ENCODE peak calls at places on chromosomes 2 and 18, in six cellular contexts. One of them, this sample, is unnamed.

GRCh38 chr2:237371856-237372255 is 42.1 kb downstream of the COL6A3 start:
- DNase-seq in A549: no peak
- DNase-seq in K562: no peak
- DNase-seq in HepG2: no peak
- DNase-seq in GM12878: no peak
- DNase-seq in endothelial cell of umbilical vein: no peak
- DNase-seq in this sample: no peak

GRCh38 chr2:177599072-177599688 is 206.6 kb downstream of the AGPS start:
- DNase-seq in A549: no peak
- DNase-seq in K562: no peak
- DNase-seq in HepG2: peak
- DNase-seq in GM12878: no peak
- DNase-seq in endothelial cell of umbilical vein: peak
- DNase-seq in this sample: no peak

GRCh38 chr18:44128365-44128764 is 552.3 kb upstream of the SETBP1 start:
- DNase-seq in A549: no peak
- DNase-seq in K562: no peak
- DNase-seq in HepG2: no peak
- DNase-seq in GM12878: no peak
- DNase-seq in endothelial cell of umbilical vein: peak
- DNase-seq in this sample: no peak

GRCh38 chr2:20050712-20051517 is 513 bp downstream of the LAPTM4A start:
- DNase-seq in A549: peak
- DNase-seq in K562: peak
- DNase-seq in HepG2: peak
- DNase-seq in GM12878: no peak
- DNase-seq in endothelial cell of umbilical vein: peak
- DNase-seq in this sample: peak

GRCh38 chr2:10269291-10269690 is 33.4 kb upstream of the HPCAL1 start:
- DNase-seq in A549: no peak
- DNase-seq in K562: no peak
- DNase-seq in HepG2: no peak
- DNase-seq in GM12878: no peak
- DNase-seq in endothelial cell of umbilical vein: no peak
- DNase-seq in this sample: no peak

GRCh38 chr2:164979113-164979512 is 23.8 kb upstream of the SLC38A11 start:
- DNase-seq in A549: no peak
- DNase-seq in K562: no peak
- DNase-seq in HepG2: no peak
- DNase-seq in GM12878: no peak
- DNase-seq in endothelial cell of umbilical vein: no peak
- DNase-seq in this sample: no peak

GRCh38 chr2:233422050-233422639 is 67.9 kb downstream of the DGKD start:
- DNase-seq in A549: peak
- DNase-seq in K562: no peak
- DNase-seq in HepG2: no peak
- DNase-seq in GM12878: peak
- DNase-seq in endothelial cell of umbilical vein: no peak
- DNase-seq in this sample: no peak

GRCh38 chr2:73859721-73860586 is 31.2 kb downstream of the STAMBP start:
- DNase-seq in A549: peak
- DNase-seq in K562: peak
- DNase-seq in HepG2: peak
- DNase-seq in GM12878: no peak
- DNase-seq in endothelial cell of umbilical vein: peak
- DNase-seq in this sample: peak

GRCh38 chr2:78710632-78711375 is 314.7 kb upstream of the REG3G start:
- DNase-seq in A549: no peak
- DNase-seq in K562: no peak
- DNase-seq in HepG2: no peak
- DNase-seq in GM12878: no peak
- DNase-seq in endothelial cell of umbilical vein: no peak
- DNase-seq in this sample: no peak

GRCh38 chr2:182247831-182248230 is 179.0 kb downstream of the PDE1A start:
- DNase-seq in A549: no peak
- DNase-seq in K562: no peak
- DNase-seq in HepG2: no peak
- DNase-seq in GM12878: no peak
- DNase-seq in endothelial cell of umbilical vein: no peak
- DNase-seq in this sample: no peak

GRCh38 chr2:65265090-65266045 is 37.7 kb downstream of the ACTR2 start:
- DNase-seq in A549: peak
- DNase-seq in K562: peak
- DNase-seq in HepG2: peak
- DNase-seq in GM12878: peak
- DNase-seq in endothelial cell of umbilical vein: peak
- DNase-seq in this sample: peak

GRCh38 chr2:170815311-170815710 is 1.4 kb upstream of the GAD1 start:
- DNase-seq in A549: no peak
- DNase-seq in K562: no peak
- DNase-seq in HepG2: no peak
- DNase-seq in GM12878: no peak
- DNase-seq in endothelial cell of umbilical vein: no peak
- DNase-seq in this sample: no peak

GRCh38 chr2:20015482-20016083 is 3.1 kb upstream of the MATN3 start:
- DNase-seq in A549: peak
- DNase-seq in K562: peak
- DNase-seq in HepG2: peak
- DNase-seq in GM12878: peak
- DNase-seq in endothelial cell of umbilical vein: peak
- DNase-seq in this sample: peak

GRCh38 chr2:48328159-48328816 is 201.7 kb upstream of the STON1 start:
- DNase-seq in A549: no peak
- DNase-seq in K562: no peak
- DNase-seq in HepG2: no peak
- DNase-seq in GM12878: no peak
- DNase-seq in endothelial cell of umbilical vein: no peak
- DNase-seq in this sample: no peak

GRCh38 chr2:232787806-232788205 is 11.4 kb upstream of the KCNJ13 start:
- DNase-seq in A549: no peak
- DNase-seq in K562: no peak
- DNase-seq in HepG2: no peak
- DNase-seq in GM12878: no peak
- DNase-seq in endothelial cell of umbilical vein: no peak
- DNase-seq in this sample: no peak

DNA sequence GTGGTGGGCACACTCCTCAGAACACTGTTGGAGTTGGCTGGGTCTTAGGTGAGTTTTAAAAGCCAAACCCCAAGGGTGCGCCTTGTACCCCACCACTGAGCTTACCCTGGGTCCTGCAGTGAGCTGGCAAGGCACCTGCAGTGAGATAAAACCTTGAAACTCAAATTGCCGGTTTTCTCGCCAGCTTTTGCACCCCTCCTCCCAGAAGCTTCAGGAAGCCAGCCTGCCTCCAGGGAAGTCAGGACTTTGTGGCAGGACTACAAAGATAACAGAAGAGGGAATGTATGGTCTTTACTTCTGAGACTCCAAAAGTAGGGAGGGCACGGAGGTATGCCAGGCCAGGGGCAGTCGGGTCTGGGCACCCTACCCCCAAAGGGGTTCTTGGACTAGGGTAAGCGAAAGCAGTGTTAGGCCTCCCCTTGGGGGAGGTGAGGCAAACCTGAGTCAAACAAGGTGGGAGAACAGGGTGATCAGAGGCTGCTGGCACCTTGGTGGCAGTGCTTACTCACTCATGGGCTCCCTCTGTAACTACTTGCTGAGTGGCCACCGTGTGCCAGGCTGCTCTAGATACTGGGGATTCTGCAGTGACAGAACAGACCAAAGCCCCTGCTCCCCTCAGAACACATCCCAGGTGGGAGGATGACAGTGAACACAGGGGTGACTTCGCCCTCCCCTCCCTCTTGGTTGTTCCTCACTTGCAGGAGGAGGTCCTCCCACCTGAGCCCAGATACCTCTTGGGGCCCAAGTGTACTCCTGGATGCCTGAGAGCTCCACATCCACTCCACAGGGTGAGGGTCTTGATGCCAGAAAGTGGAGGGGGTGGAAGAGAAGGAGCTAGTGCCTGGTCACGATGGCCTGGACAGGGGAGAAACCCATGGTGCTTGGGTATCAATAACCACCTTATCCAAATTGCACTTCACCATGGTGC is 69.3 kb upstream of the RGPD5 start:
- DNase-seq in A549: no peak
- DNase-seq in K562: no peak
- DNase-seq in HepG2: no peak
- DNase-seq in GM12878: no peak
- DNase-seq in endothelial cell of umbilical vein: no peak
- DNase-seq in this sample: no peak
- TF ChIP-seq MYC in A549: no peak
- TF ChIP-seq MYC in K562: no peak
- TF ChIP-seq MYC in HepG2: no peak
- TF ChIP-seq MYC in GM12878: no peak
- TF ChIP-seq MYC in endothelial cell of umbilical vein: no peak
- TF ChIP-seq MYC in this sample: no peak

GRCh38 chr2:63425606-63426005 is 162.7 kb downstream of the WDPCP start:
- DNase-seq in A549: no peak
- DNase-seq in K562: no peak
- DNase-seq in HepG2: no peak
- DNase-seq in GM12878: no peak
- DNase-seq in endothelial cell of umbilical vein: no peak
- DNase-seq in this sample: no peak

GRCh38 chr2:63425079-63425416 is 163.2 kb downstream of the WDPCP start:
- DNase-seq in A549: no peak
- DNase-seq in K562: no peak
- DNase-seq in HepG2: no peak
- DNase-seq in GM12878: no peak
- DNase-seq in endothelial cell of umbilical vein: no peak
- DNase-seq in this sample: no peak

DNA sequence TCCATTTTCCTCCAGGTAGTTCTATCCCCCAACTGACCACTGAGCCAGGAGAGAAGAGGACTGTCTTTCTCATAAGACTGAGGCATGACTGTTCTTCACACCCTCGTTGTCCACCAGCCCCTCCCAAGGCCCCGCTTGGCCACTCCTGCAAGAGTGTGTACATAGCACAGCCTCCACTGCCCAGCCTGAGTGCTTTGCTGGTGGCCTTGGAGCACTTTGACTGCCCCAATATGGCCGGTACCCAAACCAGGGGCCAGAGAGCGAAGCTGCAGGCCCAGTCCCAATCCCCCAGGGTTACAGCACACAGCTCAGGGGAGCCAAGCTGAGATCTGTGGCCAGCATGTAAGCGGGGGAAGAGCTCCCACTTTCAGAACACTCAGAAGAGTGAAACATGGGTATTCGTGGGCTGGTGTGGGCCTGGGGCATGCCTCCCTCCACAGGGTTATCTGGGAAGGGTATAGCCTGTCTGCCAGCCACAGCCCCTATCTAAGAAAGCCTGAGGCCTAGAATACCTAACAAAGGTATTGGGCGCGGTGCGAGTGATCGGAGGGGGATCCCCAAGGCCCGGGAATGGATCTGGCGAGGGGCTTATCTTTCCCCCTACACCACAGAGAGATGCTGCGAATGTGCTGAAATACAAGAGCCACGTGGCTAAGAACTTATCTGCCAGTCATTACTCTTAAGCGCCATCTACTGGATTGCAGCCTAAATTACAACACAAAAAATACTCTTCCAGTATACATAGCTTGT is 163.8 kb downstream of the WDPCP start:
- DNase-seq in A549: peak
- DNase-seq in K562: peak
- DNase-seq in HepG2: peak
- DNase-seq in GM12878: no peak
- DNase-seq in endothelial cell of umbilical vein: peak
- DNase-seq in this sample: peak
- TF ChIP-seq CTCF in A549: peak
- TF ChIP-seq CTCF in K562: peak
- TF ChIP-seq CTCF in HepG2: peak
- TF ChIP-seq CTCF in GM12878: peak
- TF ChIP-seq CTCF in endothelial cell of umbilical vein: peak
- TF ChIP-seq CTCF in this sample: peak

DNA sequence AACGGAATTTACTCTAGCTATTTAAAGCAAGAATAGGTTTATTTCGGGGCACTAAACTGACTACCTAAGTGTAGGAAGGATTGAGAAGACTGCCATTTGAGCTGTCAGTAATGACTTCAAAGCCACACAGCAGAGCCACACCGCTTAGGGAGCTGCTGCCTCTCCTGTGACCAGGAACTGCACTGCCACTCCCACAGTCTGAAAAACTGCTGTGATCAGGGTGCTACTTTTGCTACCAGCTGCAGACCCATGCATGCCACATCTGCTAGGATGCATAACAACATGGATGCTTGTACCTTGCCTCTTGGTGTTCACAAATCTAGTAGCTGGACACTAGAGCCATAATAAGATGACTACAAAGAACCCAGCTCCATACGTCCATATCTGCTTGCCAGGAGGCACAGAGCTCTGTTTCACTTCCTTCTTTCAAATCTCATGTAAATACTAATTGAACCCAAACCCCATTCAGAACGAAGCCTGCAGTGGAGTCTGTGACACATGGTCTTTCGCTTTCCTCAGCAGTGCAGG is 2.2 kb downstream of the DSG2 start:
- DNase-seq in A549: no peak
- DNase-seq in K562: no peak
- DNase-seq in HepG2: no peak
- DNase-seq in GM12878: peak
- DNase-seq in endothelial cell of umbilical vein: no peak
- DNase-seq in this sample: peak
- TF ChIP-seq MYC in A549: no peak
- TF ChIP-seq MYC in K562: no peak
- TF ChIP-seq MYC in HepG2: no peak
- TF ChIP-seq MYC in GM12878: no peak
- TF ChIP-seq MYC in endothelial cell of umbilical vein: no peak
- TF ChIP-seq MYC in this sample: no peak

GRCh38 chr2:46026431-46026830 is 270.8 kb upstream of the EPAS1 start:
- DNase-seq in A549: no peak
- DNase-seq in K562: no peak
- DNase-seq in HepG2: no peak
- DNase-seq in GM12878: no peak
- DNase-seq in endothelial cell of umbilical vein: no peak
- DNase-seq in this sample: no peak

GRCh38 chr2:46030330-46030729 is 266.9 kb upstream of the EPAS1 start:
- DNase-seq in A549: no peak
- DNase-seq in K562: no peak
- DNase-seq in HepG2: no peak
- DNase-seq in GM12878: no peak
- DNase-seq in endothelial cell of umbilical vein: no peak
- DNase-seq in this sample: no peak

GRCh38 chr2:46032161-46032813 is 264.9 kb upstream of the EPAS1 start:
- DNase-seq in A549: peak
- DNase-seq in K562: no peak
- DNase-seq in HepG2: no peak
- DNase-seq in GM12878: no peak
- DNase-seq in endothelial cell of umbilical vein: peak
- DNase-seq in this sample: no peak

GRCh38 chr2:46031124-46031523 is 266.1 kb upstream of the EPAS1 start:
- DNase-seq in A549: no peak
- DNase-seq in K562: no peak
- DNase-seq in HepG2: no peak
- DNase-seq in GM12878: no peak
- DNase-seq in endothelial cell of umbilical vein: no peak
- DNase-seq in this sample: no peak

GRCh38 chr2:46029332-46029811 is 267.8 kb upstream of the EPAS1 start:
- DNase-seq in A549: peak
- DNase-seq in K562: peak
- DNase-seq in HepG2: peak
- DNase-seq in GM12878: no peak
- DNase-seq in endothelial cell of umbilical vein: peak
- DNase-seq in this sample: no peak
- TF ChIP-seq CTCF in A549: peak
- TF ChIP-seq CTCF in K562: no peak
- TF ChIP-seq CTCF in HepG2: peak
- TF ChIP-seq CTCF in GM12878: peak
- TF ChIP-seq CTCF in endothelial cell of umbilical vein: peak
- TF ChIP-seq CTCF in this sample: peak

This sample was measured in NB4.